ENCODE peak calls at places on chromosomes 7 and 10, in seven cellular contexts. A, Q, D, M, I, H and F are unnamed samples.

GRCh38 chr10:114507449-114507848 is 103.1 kb upstream of the AFAP1L2 start:
- DNase-seq in A (no peak), Q (no peak), D (no peak), M (no peak), I (peak; percentile 71), H (peak; percentile 93), F (no peak)

GRCh38 chr7:154841731-154842331 is 161.1 kb downstream of the PAXIP1 start:
- DNase-seq in A (no peak), Q (peak; percentile 73), D (no peak), M (no peak), I (no peak), H (no peak), F (no peak)

GRCh38 chr7:1884583-1885350 is 214.7 kb downstream of the ELFN1 start:
- DNase-seq in A (no peak), Q (no peak), D (no peak), M (no peak), I (peak; percentile 30), H (no peak), F (no peak)

GRCh38 chr10:4129866-4130455 is 345.0 kb upstream of the KLF6 start:
- DNase-seq in A (no peak), Q (no peak), D (no peak), M (no peak), I (no peak), H (no peak), F (no peak)

GRCh38 chr10:21510218-21511070 is 15.0 kb downstream of the SKIDA1 start:
- DNase-seq in A (no peak), Q (peak; percentile 92), D (no peak), M (no peak), I (no peak), H (no peak), F (no peak)

GRCh38 chr10:30631188-30631587 is 1.6 kb upstream of the LYZL2 start:
- DNase-seq in A (no peak), Q (no peak), D (no peak), M (no peak), I (no peak), H (no peak), F (no peak)

GRCh38 chr10:71517310-71518159 is 120.8 kb downstream of the CDH23 start:
- DNase-seq in A (no peak), Q (no peak), D (no peak), M (no peak), I (no peak), H (no peak), F (no peak)

GRCh38 chr7:94877731-94878670 is 29.4 kb upstream of the PPP1R9A start:
- DNase-seq in A (no peak), Q (no peak), D (no peak), M (no peak), I (peak; percentile 33), H (no peak), F (no peak)

GRCh38 chr10:128211953-128212727 is 85.9 kb upstream of the MKI67 start:
- DNase-seq in A (peak; percentile 67), Q (peak; percentile 95), D (peak; percentile 76), M (peak; percentile 37), I (peak; percentile 69), H (peak; percentile 93), F (peak; percentile 92)

GRCh38 chr10:123560301-123561144 is 105.6 kb upstream of the GPR26 start:
- DNase-seq in A (no peak), Q (no peak), D (no peak), M (no peak), I (no peak), H (no peak), F (peak; percentile 73)

GRCh38 chr10:90227259-90227658 is 525.9 kb downstream of the KIF20B start:
- DNase-seq in A (no peak), Q (no peak), D (no peak), M (no peak), I (peak; percentile 93), H (no peak), F (no peak)

GRCh38 chr10:47243791-47244190 is 56.2 kb upstream of the GDF10 start:
- DNase-seq in A (no peak), Q (no peak), D (peak; percentile 86), M (no peak), I (no peak), H (no peak), F (no peak)

GRCh38 chr10:10499839-10500238 is 517.8 kb upstream of the CELF2 start:
- DNase-seq in A (no peak), Q (no peak), D (no peak), M (no peak), I (peak; percentile 37), H (no peak), F (no peak)

GRCh38 chr7:80833289-80834104 is 85.4 kb downstream of the SEMA3C start:
- DNase-seq in A (no peak), Q (no peak), D (no peak), M (no peak), I (peak; percentile 34), H (no peak), F (no peak)

GRCh38 chr7:64686493-64687184 is 20.7 kb downstream of the ZNF107 start:
- DNase-seq in A (no peak), Q (no peak), D (no peak), M (peak; percentile 4), I (peak; percentile 87), H (peak; percentile 79), F (no peak)

GRCh38 chr10:29001801-29002200 is 287.1 kb upstream of the LYZL1 start:
- DNase-seq in A (no peak), Q (no peak), D (no peak), M (no peak), I (no peak), H (no peak), F (no peak)

GRCh38 chr10:69789164-69789576 is 12.5 kb upstream of the COL13A1 start:
- DNase-seq in A (no peak), Q (no peak), D (no peak), M (no peak), I (no peak), H (no peak), F (no peak)

GRCh38 chr7:71871446-71871845 is 540.7 kb downstream of the CALN1 start:
- DNase-seq in A (no peak), Q (peak; percentile 7), D (no peak), M (no peak), I (no peak), H (no peak), F (no peak)

GRCh38 chr7:106872763-106873162 is 7.7 kb downstream of the PIK3CG start:
- DNase-seq in A (no peak), Q (no peak), D (no peak), M (no peak), I (no peak), H (no peak), F (no peak)

GRCh38 chr7:128137096-128137655 is 103.9 kb upstream of the LEP start:
- DNase-seq in A (no peak), Q (no peak), D (no peak), M (no peak), I (peak; percentile 47), H (no peak), F (peak; percentile 71)

GRCh38 chr7:48537561-48537960 is 366.3 kb downstream of the ABCA13 start:
- DNase-seq in A (no peak), Q (no peak), D (no peak), M (no peak), I (peak; percentile 85), H (no peak), F (no peak)
- TF ChIP-seq CTCF in A (no peak), Q (no peak), D (no peak), M (no peak), I (no peak), H (no peak), F (no peak)

GRCh38 chr7:47484923-47485639 is 96.8 kb downstream of the TNS3 start:
- DNase-seq in A (no peak), Q (no peak), D (no peak), M (no peak), I (no peak), H (no peak), F (no peak)

GRCh38 chr7:47482013-47482761 is 99.7 kb downstream of the TNS3 start:
- DNase-seq in A (no peak), Q (no peak), D (peak; percentile 88), M (no peak), I (peak; percentile 81), H (peak; percentile 67), F (no peak)

GRCh38 chr7:47483604-47484273 is 98.2 kb downstream of the TNS3 start:
- DNase-seq in A (no peak), Q (no peak), D (no peak), M (no peak), I (no peak), H (no peak), F (no peak)

GRCh38 chr7:47485640-47486435 is 96.1 kb downstream of the TNS3 start:
- DNase-seq in A (no peak), Q (no peak), D (no peak), M (no peak), I (no peak), H (peak; percentile 85), F (no peak)

DNA sequence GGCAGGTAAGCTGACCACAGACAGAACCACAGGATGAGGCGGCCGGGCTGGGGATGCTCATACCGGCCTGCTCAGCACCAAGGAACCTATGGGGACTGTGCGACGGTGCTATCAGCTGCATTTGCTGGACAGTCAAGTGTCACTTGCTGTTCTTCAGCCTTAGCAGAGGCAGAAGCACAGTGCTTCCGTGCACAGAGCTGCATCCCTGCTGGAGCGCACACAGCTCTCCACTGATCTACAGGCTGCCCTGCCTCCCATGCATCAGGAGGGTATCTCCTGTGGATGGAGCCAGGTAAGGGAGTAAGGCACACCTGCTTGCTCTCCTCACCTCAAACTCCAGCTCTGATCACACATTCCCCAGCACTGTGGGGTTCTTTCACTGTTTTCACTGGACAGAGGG is 97.5 kb downstream of the TNS3 start:
- DNase-seq in A (no peak), Q (no peak), D (no peak), M (no peak), I (no peak), H (no peak), F (no peak)
- TF ChIP-seq CTCF in A (no peak), Q (no peak), D (no peak), M (no peak), I (no peak), H (no peak), F (no peak)

DNA sequence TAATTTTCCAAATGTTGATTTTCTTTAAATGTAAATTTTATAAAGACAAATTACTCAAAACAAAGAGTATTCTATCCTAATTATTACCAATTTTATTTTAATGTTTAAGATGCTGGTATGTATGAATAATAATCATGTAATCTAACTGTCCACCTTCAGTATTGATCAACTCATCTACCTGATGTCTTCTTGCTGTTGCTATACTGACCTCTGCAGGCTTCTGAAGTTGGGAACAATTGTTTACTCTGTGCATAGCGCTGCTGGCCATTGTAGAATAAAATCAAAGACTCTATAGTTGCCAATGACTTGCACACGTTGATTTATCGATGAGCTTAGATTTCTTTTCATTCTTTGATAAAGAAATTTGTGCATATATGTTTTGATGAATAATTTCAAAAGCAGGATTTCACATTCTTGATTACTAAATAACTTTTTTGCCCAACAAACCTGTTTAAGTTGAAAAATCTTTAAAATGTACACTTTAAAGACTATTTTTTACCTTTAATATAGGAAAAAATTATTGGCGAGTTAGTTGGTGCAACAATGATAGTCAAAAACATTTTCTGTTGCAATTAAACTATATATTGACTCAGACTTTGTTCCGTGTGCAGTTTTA is 282.3 kb downstream of the TFEC start:
- DNase-seq in A (no peak), Q (peak; percentile 51), D (no peak), M (no peak), I (peak; percentile 16), H (peak; percentile 48), F (no peak)
- TF ChIP-seq CTCF in A (no peak), Q (peak; percentile 65), D (no peak), M (no peak), I (peak; percentile 36), H (peak; percentile 49), F (peak; percentile 55)

DNA sequence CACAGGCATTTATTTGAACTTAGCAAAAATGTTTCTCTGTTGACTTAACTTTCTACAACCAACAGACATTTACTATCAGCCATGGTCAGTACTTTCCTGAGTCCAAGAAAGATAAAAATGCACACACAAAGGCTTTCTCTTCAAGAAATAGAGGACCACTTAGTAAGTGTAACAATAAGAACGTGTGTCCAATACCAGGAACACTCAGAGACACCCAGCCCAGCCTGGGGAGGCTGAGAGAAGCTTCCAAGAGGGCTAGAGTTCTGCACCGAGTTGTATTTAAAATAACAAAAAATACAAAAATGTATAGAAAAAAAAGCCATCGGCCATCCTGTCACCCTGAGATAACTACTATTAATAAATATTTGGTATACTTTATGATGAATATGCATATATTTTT is 35.8 kb downstream of the VSTM4 start:
- DNase-seq in A (no peak), Q (no peak), D (no peak), M (no peak), I (no peak), H (no peak), F (no peak)
- TF ChIP-seq CTCF in A (no peak), Q (no peak), D (no peak), M (no peak), I (no peak), H (no peak), F (no peak)